ENCODE peak calls at places on chromosomes 2 and 18, in ten cellular contexts. A, G, B, Z, T, Q, K, V, S and C are unnamed samples. For H3K27me3, the result is how much of the 10 kb centered on the place peaks cover.

GRCh38 chr18:73797419-73797818 is 350.2 kb downstream of the FBXO15 start:
- DNase-seq in A (no peak), G (no peak), B (no peak), Z (no peak), T (no peak), Q (no peak), K (no peak), V (no peak), S (no peak), C (no peak)

GRCh38 chr2:17422066-17422465 is 96.2 kb downstream of the RAD51AP2 start:
- DNase-seq in A (no peak), G (no peak), B (no peak), Z (no peak), T (no peak), Q (no peak), K (no peak), V (no peak), S (no peak), C (no peak)

GRCh38 chr2:67974564-67975430 is 88.0 kb downstream of the C1D start:
- DNase-seq in A (no peak), G (peak), B (no peak), Z (no peak), T (no peak), Q (peak), K (peak), V (no peak), S (peak), C (peak)

GRCh38 chr18:5527603-5528002 is 16.2 kb downstream of the EPB41L3 start:
- DNase-seq in A (no peak), G (peak), B (no peak), Z (no peak), T (no peak), Q (no peak), K (peak), V (no peak), S (peak), C (no peak)

GRCh38 chr2:50746526-50746925 is 285.4 kb downstream of the NRXN1 start:
- DNase-seq in A (peak), G (no peak), B (peak), Z (no peak), T (peak), Q (no peak), K (no peak), V (no peak), S (peak), C (peak)

GRCh38 chr2:121695179-121695451 is 41.6 kb downstream of the NIFK start:
- DNase-seq in A (no peak), G (no peak), B (no peak), Z (no peak), T (no peak), Q (no peak), K (no peak), V (no peak), S (no peak), C (no peak)

GRCh38 chr18:22674300-22674699 is 256.6 kb upstream of the CTAGE1 start:
- DNase-seq in A (no peak), G (no peak), B (no peak), Z (no peak), T (peak), Q (no peak), K (no peak), V (no peak), S (no peak), C (no peak)

GRCh38 chr18:76458522-76459311 is 36.3 kb downstream of the ZNF516 start:
- DNase-seq in A (peak), G (no peak), B (peak), Z (no peak), T (no peak), Q (peak), K (no peak), V (no peak), S (no peak), C (no peak)

GRCh38 chr2:46490521-46491141 is 11.3 kb downstream of the TMEM247 start:
- DNase-seq in A (peak), G (peak), B (peak), Z (peak), T (no peak), Q (no peak), K (peak), V (no peak), S (peak), C (peak)

GRCh38 chr2:191176801-191177438 is 26.1 kb upstream of the STAT4 start:
- DNase-seq in A (no peak), G (no peak), B (no peak), Z (no peak), T (no peak), Q (no peak), K (no peak), V (no peak), S (no peak), C (no peak)

GRCh38 chr2:8333177-8333831 is 348.6 kb upstream of the ID2 start:
- DNase-seq in A (no peak), G (no peak), B (peak), Z (no peak), T (no peak), Q (no peak), K (no peak), V (no peak), S (no peak), C (no peak)

GRCh38 chr2:176114120-176114929 is 2.3 kb upstream of the HOXD10 start:
- DNase-seq in A (peak), G (no peak), B (peak), Z (no peak), T (no peak), Q (no peak), K (no peak), V (no peak), S (no peak), C (peak)

GRCh38 chr18:54780285-54780861 is 47.9 kb upstream of the RAB27B start:
- DNase-seq in A (no peak), G (no peak), B (no peak), Z (no peak), T (no peak), Q (no peak), K (no peak), V (no peak), S (no peak), C (no peak)

GRCh38 chr2:188243381-188243780 is 48.3 kb upstream of the GULP1 start:
- DNase-seq in A (no peak), G (no peak), B (no peak), Z (no peak), T (no peak), Q (no peak), K (no peak), V (no peak), S (no peak), C (no peak)

GRCh38 chr2:170928036-170928823 is 823 bp upstream of the GORASP2 start:
- DNase-seq in A (no peak), G (no peak), B (peak), Z (no peak), T (no peak), Q (no peak), K (no peak), V (no peak), S (no peak), C (peak)

GRCh38 chr18:60446821-60447220 is 74.2 kb upstream of the MC4R start:
- DNase-seq in A (no peak), G (no peak), B (peak), Z (no peak), T (no peak), Q (no peak), K (no peak), V (no peak), S (no peak), C (no peak)

GRCh38 chr2:112880696-112881095 is 30.3 kb upstream of the IL37 start:
- DNase-seq in A (no peak), G (no peak), B (no peak), Z (peak), T (no peak), Q (no peak), K (no peak), V (no peak), S (no peak), C (no peak)

GRCh38 chr2:222594679-222595078 is 61.2 kb downstream of the FARSB start:
- DNase-seq in A (no peak), G (no peak), B (no peak), Z (no peak), T (no peak), Q (no peak), K (no peak), V (no peak), S (no peak), C (no peak)

GRCh38 chr2:5693288-5694015 is 1.3 kb downstream of the SOX11 start:
- DNase-seq in A (peak), G (peak), B (peak), Z (no peak), T (no peak), Q (no peak), K (no peak), V (no peak), S (no peak), C (peak)

GRCh38 chr2:136801628-136802027 is 36.3 kb downstream of the THSD7B start:
- DNase-seq in A (no peak), G (no peak), B (no peak), Z (no peak), T (no peak), Q (no peak), K (no peak), V (no peak), S (no peak), C (peak)

GRCh38 chr2:8692783-8693768 is 11.2 kb downstream of the ID2 start:
- DNase-seq in A (peak), G (no peak), B (peak), Z (peak), T (no peak), Q (no peak), K (no peak), V (no peak), S (no peak), C (peak)

GRCh38 chr2:67453365-67453764 is 56.2 kb downstream of the ETAA1 start:
- DNase-seq in A (no peak), G (no peak), B (no peak), Z (no peak), T (no peak), Q (no peak), K (no peak), V (no peak), S (no peak), C (no peak)

GRCh38 chr2:70855679-70856078 is 20.1 kb upstream of the CD207 start:
- DNase-seq in A (no peak), G (no peak), B (peak), Z (no peak), T (no peak), Q (no peak), K (no peak), V (no peak), S (no peak), C (no peak)

GRCh38 chr2:128626758-128627515 is 308.3 kb upstream of the HS6ST1 start:
- DNase-seq in A (no peak), G (no peak), B (peak), Z (no peak), T (no peak), Q (no peak), K (no peak), V (no peak), S (no peak), C (no peak)

GRCh38 chr2:241763551-241764271 is 12.9 kb upstream of the GAL3ST2 start:
- DNase-seq in A (peak), G (no peak), B (no peak), Z (no peak), T (no peak), Q (no peak), K (no peak), V (no peak), S (no peak), C (no peak)

GRCh38 chr2:23452853-23453420 is 68.0 kb downstream of the KLHL29 start:
- DNase-seq in A (no peak), G (no peak), B (no peak), Z (peak), T (no peak), Q (no peak), K (no peak), V (no peak), S (peak), C (peak)

GRCh38 chr2:62485780-62486765 is 19.9 kb downstream of the TMEM17 start:
- DNase-seq in A (no peak), G (peak), B (no peak), Z (no peak), T (no peak), Q (no peak), K (no peak), V (no peak), S (peak), C (no peak)

GRCh38 chr2:237474511-237474911 is 12.5 kb upstream of the MLPH start:
- DNase-seq in A (no peak), G (peak), B (no peak), Z (no peak), T (no peak), Q (no peak), K (peak), V (no peak), S (peak), C (no peak)

GRCh38 chr18:48879008-48879431 is 71.7 kb downstream of the SMAD7 start:
- DNase-seq in A (peak), G (peak), B (peak), Z (no peak), T (no peak), Q (peak), K (no peak), V (no peak), S (peak), C (no peak)

GRCh38 chr2:74947703-74948102 is 10.7 kb upstream of the POLE4 start:
- DNase-seq in A (peak), G (no peak), B (peak), Z (no peak), T (no peak), Q (no peak), K (no peak), V (no peak), S (no peak), C (peak)

GRCh38 chr2:30666307-30666874 is 140.9 kb downstream of the CAPN13 start:
- DNase-seq in A (no peak), G (no peak), B (peak), Z (peak), T (no peak), Q (peak), K (no peak), V (peak), S (peak), C (peak)

GRCh38 chr18:32252461-32252860 is 62.6 kb downstream of the MEP1B start:
- DNase-seq in A (no peak), G (no peak), B (no peak), Z (no peak), T (no peak), Q (no peak), K (no peak), V (no peak), S (no peak), C (no peak)

GRCh38 chr2:172252154-172252553 is 149.5 kb upstream of the DLX2 start:
- DNase-seq in A (no peak), G (peak), B (no peak), Z (no peak), T (no peak), Q (no peak), K (peak), V (no peak), S (no peak), C (no peak)

GRCh38 chr18:46478796-46479195 is 178.2 kb downstream of the LOXHD1 start:
- DNase-seq in A (no peak), G (no peak), B (no peak), Z (no peak), T (no peak), Q (no peak), K (no peak), V (no peak), S (no peak), C (no peak)

GRCh38 chr2:99806758-99807157 is 316.9 kb upstream of the REV1 start:
- DNase-seq in A (no peak), G (no peak), B (no peak), Z (no peak), T (no peak), Q (no peak), K (no peak), V (no peak), S (no peak), C (no peak)

DNA sequence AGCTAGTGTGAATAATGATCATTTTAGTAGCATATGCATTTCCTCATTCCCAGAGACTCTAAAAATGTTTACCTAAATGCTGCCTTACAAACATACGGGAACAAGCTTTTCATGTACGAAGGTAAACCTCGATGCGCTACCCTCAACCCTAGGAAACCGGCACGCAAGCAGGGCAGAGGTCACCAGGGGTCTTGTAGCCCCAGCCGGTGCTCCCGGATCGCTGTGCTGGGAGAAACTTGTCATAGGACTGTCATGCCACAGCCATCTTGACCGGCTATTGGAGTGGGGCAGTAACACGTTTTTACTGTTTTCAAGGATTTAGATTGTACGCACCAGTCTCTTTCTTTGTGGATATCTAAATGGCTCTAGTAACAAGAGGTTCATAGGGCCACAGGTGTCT is 34.8 kb upstream of the NFATC1 start:
- DNase-seq in A (no peak), G (no peak), B (peak), Z (no peak), T (no peak), Q (no peak), K (no peak), V (no peak), S (no peak), C (no peak)
- H3K27me3 ChIP-seq in A (under half), G (under half), B (under half), Z (under half), T (under half), Q (under half), K (under half), V (under half), S (under half), C (under half)

GRCh38 chr2:65015731-65016130 is 26.5 kb downstream of the SLC1A4 start:
- DNase-seq in A (no peak), G (no peak), B (no peak), Z (no peak), T (no peak), Q (no peak), K (no peak), V (no peak), S (no peak), C (no peak)

GRCh38 chr2:65018141-65018582 is 29.0 kb downstream of the SLC1A4 start:
- DNase-seq in A (no peak), G (peak), B (no peak), Z (no peak), T (no peak), Q (peak), K (peak), V (no peak), S (peak), C (no peak)

GRCh38 chr2:65016789-65017188 is 27.6 kb downstream of the SLC1A4 start:
- DNase-seq in A (no peak), G (no peak), B (no peak), Z (no peak), T (no peak), Q (no peak), K (no peak), V (no peak), S (no peak), C (no peak)

GRCh38 chr2:65019010-65019409 is 29.8 kb downstream of the SLC1A4 start:
- DNase-seq in A (no peak), G (no peak), B (no peak), Z (no peak), T (no peak), Q (no peak), K (no peak), V (no peak), S (no peak), C (no peak)

GRCh38 chr2:65017335-65017734 is 28.1 kb downstream of the SLC1A4 start:
- DNase-seq in A (no peak), G (no peak), B (peak), Z (no peak), T (no peak), Q (no peak), K (no peak), V (no peak), S (no peak), C (no peak)
- TF ChIP-seq CTCF in A (peak), G (peak), B (peak), Z (peak), T (peak), Q (no peak), K (peak), V (no peak), S (no peak), C (peak)

DNA sequence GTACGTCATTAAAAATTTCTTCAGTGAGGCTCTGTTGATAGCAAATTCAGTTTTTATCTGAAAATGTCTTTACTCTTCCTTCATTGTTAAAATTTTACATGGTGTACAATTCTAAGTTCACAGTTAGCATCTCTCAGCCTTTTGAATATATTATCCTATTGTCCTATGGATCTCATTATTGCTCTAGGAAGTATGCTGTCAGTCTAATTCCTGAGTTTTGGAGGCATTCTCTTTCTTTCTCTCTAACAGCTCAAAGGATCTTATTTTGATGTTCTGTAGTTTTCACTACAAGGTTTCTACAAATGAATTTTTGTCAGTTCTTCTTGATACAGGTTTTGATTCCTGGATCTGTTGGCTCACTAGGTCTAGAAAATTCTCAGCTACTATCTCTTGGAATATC is 2.9 kb upstream of the ACMSD start:
- DNase-seq in A (no peak), G (no peak), B (no peak), Z (no peak), T (no peak), Q (no peak), K (no peak), V (no peak), S (no peak), C (no peak)
- H3K27me3 ChIP-seq in A (under half), G (under half), B (under half), Z (under half), T (under half), Q (under half), K (under half), V (under half), S (under half), C (under half)

GRCh38 chr2:240298316-240298790 is 137.1 kb upstream of the GPC1 start:
- DNase-seq in A (no peak), G (peak), B (no peak), Z (no peak), T (no peak), Q (no peak), K (no peak), V (no peak), S (no peak), C (no peak)

GRCh38 chr2:240299710-240300068 is 135.8 kb upstream of the GPC1 start:
- DNase-seq in A (no peak), G (peak), B (no peak), Z (no peak), T (no peak), Q (peak), K (no peak), V (no peak), S (no peak), C (no peak)

GRCh38 chr2:240297553-240298315 is 137.7 kb upstream of the GPC1 start:
- DNase-seq in A (no peak), G (no peak), B (no peak), Z (no peak), T (no peak), Q (no peak), K (no peak), V (no peak), S (no peak), C (no peak)

GRCh38 chr2:240300261-240300821 is 135.1 kb upstream of the GPC1 start:
- DNase-seq in A (peak), G (peak), B (peak), Z (no peak), T (no peak), Q (peak), K (no peak), V (no peak), S (no peak), C (no peak)

GRCh38 chr2:240298803-240299709 is 136.4 kb upstream of the GPC1 start:
- DNase-seq in A (peak), G (peak), B (no peak), Z (no peak), T (no peak), Q (peak), K (no peak), V (no peak), S (no peak), C (no peak)
- TF ChIP-seq CTCF in A (no peak), G (no peak), B (peak), Z (no peak), T (peak), Q (no peak), K (no peak), V (no peak), S (no peak), C (no peak)